ENCODE peak calls at places on chromosomes 3 and 15, in five cellular contexts. One of them, this sample, is unnamed.

GRCh38 chr15:38795471-38796245 is 231.0 kb upstream of the RASGRP1 start:
- DNase-seq in cardiac fibroblast: no peak
- DNase-seq in Calu3: no peak
- DNase-seq in uterus: no peak
- DNase-seq in astrocyte of the spinal cord: no peak
- DNase-seq in this sample: peak; percentile 75

GRCh38 chr15:37056168-37056893 is 44.0 kb downstream of the MEIS2 start:
- DNase-seq in cardiac fibroblast: peak; percentile 25
- DNase-seq in Calu3: no peak
- DNase-seq in uterus: peak; percentile 74
- DNase-seq in astrocyte of the spinal cord: no peak
- DNase-seq in this sample: no peak

GRCh38 chr15:35680951-35681350 is 135.0 kb upstream of the DPH6 start:
- DNase-seq in cardiac fibroblast: no peak
- DNase-seq in Calu3: no peak
- DNase-seq in uterus: no peak
- DNase-seq in astrocyte of the spinal cord: no peak
- DNase-seq in this sample: no peak

GRCh38 chr15:38687340-38687739 is 122.7 kb upstream of the RASGRP1 start:
- DNase-seq in cardiac fibroblast: peak; percentile 20
- DNase-seq in Calu3: no peak
- DNase-seq in uterus: no peak
- DNase-seq in astrocyte of the spinal cord: no peak
- DNase-seq in this sample: no peak

GRCh38 chr15:44033894-44034293 is 161.2 kb downstream of the FRMD5 start:
- DNase-seq in cardiac fibroblast: peak; percentile 81
- DNase-seq in Calu3: peak; percentile 50
- DNase-seq in uterus: no peak
- DNase-seq in astrocyte of the spinal cord: peak; percentile 74
- DNase-seq in this sample: no peak

GRCh38 chr15:93066834-93067648 is 22.0 kb downstream of the RGMA start:
- DNase-seq in cardiac fibroblast: no peak
- DNase-seq in Calu3: no peak
- DNase-seq in uterus: no peak
- DNase-seq in astrocyte of the spinal cord: no peak
- DNase-seq in this sample: no peak

GRCh38 chr15:31297880-31298456 is 28.7 kb upstream of the KLF13 start:
- DNase-seq in cardiac fibroblast: no peak
- DNase-seq in Calu3: no peak
- DNase-seq in uterus: no peak
- DNase-seq in astrocyte of the spinal cord: no peak
- DNase-seq in this sample: no peak

GRCh38 chr3:60399861-60400845 is 851.1 kb downstream of the FHIT start:
- DNase-seq in cardiac fibroblast: peak; percentile 0
- DNase-seq in Calu3: peak; percentile 1
- DNase-seq in uterus: no peak
- DNase-seq in astrocyte of the spinal cord: no peak
- DNase-seq in this sample: no peak

GRCh38 chr3:16884084-16884747 is 539 bp upstream of the PLCL2 start:
- DNase-seq in cardiac fibroblast: peak; percentile 53
- DNase-seq in Calu3: peak; percentile 83
- DNase-seq in uterus: peak; percentile 65
- DNase-seq in astrocyte of the spinal cord: peak; percentile 52
- DNase-seq in this sample: no peak

GRCh38 chr15:66999046-66999557 is 66.3 kb upstream of the SMAD3 start:
- DNase-seq in cardiac fibroblast: peak; percentile 34
- DNase-seq in Calu3: no peak
- DNase-seq in uterus: no peak
- DNase-seq in astrocyte of the spinal cord: no peak
- DNase-seq in this sample: no peak

GRCh38 chr15:66999601-67000000 is 65.8 kb upstream of the SMAD3 start:
- DNase-seq in cardiac fibroblast: no peak
- DNase-seq in Calu3: no peak
- DNase-seq in uterus: no peak
- DNase-seq in astrocyte of the spinal cord: no peak
- DNase-seq in this sample: no peak

GRCh38 chr15:66996099-66996498 is 69.3 kb upstream of the SMAD3 start:
- DNase-seq in cardiac fibroblast: no peak
- DNase-seq in Calu3: no peak
- DNase-seq in uterus: no peak
- DNase-seq in astrocyte of the spinal cord: peak; percentile 22
- DNase-seq in this sample: peak; percentile 34

GRCh38 chr15:66995257-66995656 is 70.1 kb upstream of the SMAD3 start:
- DNase-seq in cardiac fibroblast: peak; percentile 54
- DNase-seq in Calu3: no peak
- DNase-seq in uterus: no peak
- DNase-seq in astrocyte of the spinal cord: peak; percentile 53
- DNase-seq in this sample: peak; percentile 34

GRCh38 chr15:66997212-66997611 is 68.2 kb upstream of the SMAD3 start:
- DNase-seq in cardiac fibroblast: peak; percentile 86
- DNase-seq in Calu3: peak; percentile 19
- DNase-seq in uterus: no peak
- DNase-seq in astrocyte of the spinal cord: peak; percentile 75
- DNase-seq in this sample: peak; percentile 80
- TF ChIP-seq CTCF in cardiac fibroblast: no peak
- TF ChIP-seq CTCF in Calu3: no peak
- TF ChIP-seq CTCF in uterus: no peak
- TF ChIP-seq CTCF in astrocyte of the spinal cord: no peak
- TF ChIP-seq CTCF in this sample: no peak

DNA sequence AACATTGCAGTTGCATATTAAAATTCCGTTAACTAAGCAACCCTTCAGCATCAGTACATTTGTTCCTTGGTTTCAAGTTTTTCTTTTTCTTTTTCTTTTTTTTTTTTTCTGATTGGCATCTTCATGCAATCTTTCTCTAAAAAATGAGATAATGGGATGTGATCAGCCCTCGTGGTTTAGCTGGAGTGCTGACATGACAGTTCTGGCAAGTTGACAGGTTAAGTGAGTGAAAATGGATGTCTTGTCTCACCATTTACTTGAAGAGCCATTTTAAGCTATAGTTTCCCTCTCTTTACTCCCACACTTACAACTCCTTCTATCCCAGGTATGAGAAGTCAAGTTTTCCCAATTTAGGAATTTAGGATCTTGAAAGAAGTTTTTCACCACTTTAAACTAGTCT is 495.2 kb downstream of the ROBO2 start:
- DNase-seq in cardiac fibroblast: no peak
- DNase-seq in Calu3: no peak
- DNase-seq in uterus: no peak
- DNase-seq in astrocyte of the spinal cord: no peak
- DNase-seq in this sample: no peak
- TF ChIP-seq CTCF in cardiac fibroblast: no peak
- TF ChIP-seq CTCF in Calu3: no peak
- TF ChIP-seq CTCF in uterus: no peak
- TF ChIP-seq CTCF in astrocyte of the spinal cord: no peak
- TF ChIP-seq CTCF in this sample: no peak

DNA sequence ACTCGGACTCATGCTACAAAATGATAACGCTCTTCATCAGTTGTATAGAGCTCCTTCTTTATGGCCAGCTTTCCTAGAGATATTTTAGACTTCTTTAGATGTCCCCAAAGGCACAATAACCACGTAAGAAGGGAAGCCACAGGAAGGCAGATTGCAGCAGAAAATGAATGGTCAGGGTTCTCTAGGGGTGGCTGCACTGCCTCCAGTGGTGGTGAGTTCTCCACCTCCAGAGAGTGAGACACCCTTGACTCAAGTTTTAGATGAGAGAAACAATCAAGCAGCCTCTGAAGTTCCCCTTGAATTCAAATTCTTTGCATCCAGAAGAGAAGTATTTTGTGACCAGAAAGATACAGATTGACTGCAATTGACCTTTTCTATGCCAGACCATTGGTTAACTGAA is 191.5 kb downstream of the TP63 start:
- DNase-seq in cardiac fibroblast: no peak
- DNase-seq in Calu3: no peak
- DNase-seq in uterus: no peak
- DNase-seq in astrocyte of the spinal cord: no peak
- DNase-seq in this sample: no peak
- TF ChIP-seq CTCF in cardiac fibroblast: no peak
- TF ChIP-seq CTCF in Calu3: no peak
- TF ChIP-seq CTCF in uterus: no peak
- TF ChIP-seq CTCF in astrocyte of the spinal cord: peak; percentile 9
- TF ChIP-seq CTCF in this sample: no peak

GRCh38 chr15:41930221-41930866 is 36.5 kb upstream of the SPTBN5 start:
- DNase-seq in cardiac fibroblast: peak; percentile 95
- DNase-seq in Calu3: no peak
- DNase-seq in uterus: no peak
- DNase-seq in astrocyte of the spinal cord: peak; percentile 95
- DNase-seq in this sample: peak; percentile 94
- TF ChIP-seq CTCF in cardiac fibroblast: peak; percentile 27
- TF ChIP-seq CTCF in Calu3: no peak
- TF ChIP-seq CTCF in uterus: peak; percentile 31
- TF ChIP-seq CTCF in astrocyte of the spinal cord: peak; percentile 42
- TF ChIP-seq CTCF in this sample: peak; percentile 43

This sample was measured in AG09309.